ENCODE peak calls at places on chromosomes 16 and 17, in seven cellular contexts. P, K, N, M, U, Q and F are unnamed samples.

GRCh38 chr17:80805032-80805751 is 186.4 kb upstream of the CHMP6 start:
- DNase-seq in P (no peak), K (no peak), N (peak; percentile 5), M (no peak), U (no peak), Q (no peak), F (no peak)

GRCh38 chr17:36514856-36515255 is 19.8 kb downstream of the MYO19 start:
- DNase-seq in P (no peak), K (no peak), N (no peak), M (no peak), U (no peak), Q (no peak), F (no peak)

GRCh38 chr17:27980035-27980434 is 62.4 kb upstream of the NLK start:
- DNase-seq in P (peak; percentile 79), K (no peak), N (no peak), M (no peak), U (peak; percentile 95), Q (peak; percentile 96), F (peak; percentile 71)

GRCh38 chr17:12738624-12739023 is 50.7 kb upstream of the ARHGAP44 start:
- DNase-seq in P (no peak), K (no peak), N (no peak), M (no peak), U (no peak), Q (no peak), F (no peak)

GRCh38 chr17:27572665-27573064 is 58.3 kb upstream of the LGALS9 start:
- DNase-seq in P (peak; percentile 29), K (no peak), N (no peak), M (no peak), U (no peak), Q (no peak), F (no peak)

GRCh38 chr17:12973496-12974318 is 44.1 kb downstream of the ELAC2 start:
- DNase-seq in P (no peak), K (no peak), N (no peak), M (no peak), U (peak; percentile 15), Q (peak; percentile 2), F (no peak)

GRCh38 chr17:4710693-4711634 is 532 bp downstream of the ARRB2 start:
- DNase-seq in P (no peak), K (no peak), N (no peak), M (no peak), U (no peak), Q (no peak), F (no peak)

GRCh38 chr16:56551796-56552738 is 12.8 kb upstream of the MT4 start:
- DNase-seq in P (peak; percentile 12), K (no peak), N (no peak), M (peak; percentile 82), U (no peak), Q (no peak), F (no peak)

GRCh38 chr17:29155235-29155965 is 24.8 kb downstream of the MYO18A start:
- DNase-seq in P (peak; percentile 36), K (no peak), N (peak; percentile 79), M (no peak), U (peak; percentile 64), Q (peak; percentile 48), F (peak; percentile 70)

GRCh38 chr16:23016372-23016771 is 132.9 kb downstream of the USP31 start:
- DNase-seq in P (no peak), K (no peak), N (no peak), M (no peak), U (no peak), Q (no peak), F (no peak)

GRCh38 chr17:12637015-12637414 is 28.7 kb upstream of the MYOCD start:
- DNase-seq in P (peak; percentile 88), K (no peak), N (peak; percentile 77), M (no peak), U (peak; percentile 87), Q (peak; percentile 93), F (peak; percentile 81)

GRCh38 chr17:53313746-53314145 is 509.0 kb upstream of the KIF2B start:
- DNase-seq in P (no peak), K (no peak), N (no peak), M (no peak), U (peak; percentile 1), Q (peak; percentile 39), F (peak; percentile 45)

GRCh38 chr17:28072935-28073533 is 30.6 kb downstream of the NLK start:
- DNase-seq in P (no peak), K (no peak), N (no peak), M (no peak), U (no peak), Q (no peak), F (no peak)

GRCh38 chr17:58330544-58330996 is 2.0 kb upstream of the TSPOAP1 start:
- DNase-seq in P (no peak), K (no peak), N (no peak), M (no peak), U (no peak), Q (no peak), F (no peak)

GRCh38 chr17:59185997-59186396 is 23.8 kb upstream of the SMG8 start:
- DNase-seq in P (no peak), K (no peak), N (no peak), M (no peak), U (no peak), Q (no peak), F (no peak)

GRCh38 chr16:81623365-81624102 is 155.6 kb upstream of the PLCG2 start:
- DNase-seq in P (peak; percentile 62), K (no peak), N (no peak), M (no peak), U (peak; percentile 65), Q (peak; percentile 70), F (no peak)

GRCh38 chr16:22255335-22255734 is 41.9 kb upstream of the POLR3E start:
- DNase-seq in P (no peak), K (no peak), N (no peak), M (no peak), U (no peak), Q (no peak), F (no peak)

GRCh38 chr16:85422124-85422373 is 191.1 kb upstream of the GSE1 start:
- DNase-seq in P (no peak), K (no peak), N (no peak), M (peak; percentile 60), U (no peak), Q (no peak), F (no peak)

GRCh38 chr17:14487068-14487467 is 186.2 kb downstream of the HS3ST3B1 start:
- DNase-seq in P (no peak), K (no peak), N (no peak), M (no peak), U (no peak), Q (no peak), F (no peak)

GRCh38 chr17:14482715-14483114 is 181.8 kb downstream of the HS3ST3B1 start:
- DNase-seq in P (no peak), K (no peak), N (no peak), M (no peak), U (no peak), Q (no peak), F (no peak)

GRCh38 chr17:14481664-14482063 is 180.8 kb downstream of the HS3ST3B1 start:
- DNase-seq in P (no peak), K (no peak), N (no peak), M (no peak), U (no peak), Q (no peak), F (no peak)
- H3K4me3 ChIP-seq in P (no peak overlapping the region), K (no peak overlapping the region), N (no peak overlapping the region), M (no peak overlapping the region), U (no peak overlapping the region), Q (no peak overlapping the region), F (no peak overlapping the region)

GRCh38 chr17:64658931-64659330 is 3.2 kb downstream of the SMURF2 start:
- DNase-seq in P (peak; percentile 83), K (no peak), N (no peak), M (no peak), U (peak; percentile 68), Q (peak; percentile 77), F (no peak)
- H3K4me3 ChIP-seq in P (peak overlapping the region; percentile 39), K (no peak overlapping the region), N (no peak overlapping the region), M (no peak overlapping the region), U (no peak overlapping the region), Q (peak overlapping the region; percentile 12), F (no peak overlapping the region)

DNA sequence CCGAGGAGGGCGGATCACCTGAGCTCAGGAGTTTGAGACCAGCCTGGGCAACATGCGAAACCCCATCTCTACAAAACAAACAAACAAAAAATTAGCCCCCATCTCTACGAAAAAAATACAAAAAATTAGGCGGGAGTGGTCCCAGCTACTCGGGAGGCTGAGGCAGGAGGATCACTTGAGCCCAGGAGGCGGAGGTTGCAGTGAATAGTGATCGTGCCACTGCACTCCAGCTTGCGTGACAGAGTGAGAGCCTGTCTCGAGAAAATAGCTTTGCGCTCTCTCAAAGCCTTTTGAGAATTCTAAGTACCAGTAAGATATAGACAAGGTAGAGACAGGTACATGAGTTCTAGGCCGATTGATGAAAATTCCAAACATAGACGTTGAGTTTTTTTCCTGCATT is 2.0 kb downstream of the SOCS7 start:
- DNase-seq in P (no peak), K (no peak), N (no peak), M (no peak), U (no peak), Q (no peak), F (no peak)
- H3K4me3 ChIP-seq in P (peak overlapping the region; percentile 78), K (peak overlapping the region; percentile 92), N (peak overlapping the region; percentile 94), M (peak overlapping the region; percentile 90), U (no peak overlapping the region), Q (peak overlapping the region; percentile 74), F (no peak overlapping the region)

DNA sequence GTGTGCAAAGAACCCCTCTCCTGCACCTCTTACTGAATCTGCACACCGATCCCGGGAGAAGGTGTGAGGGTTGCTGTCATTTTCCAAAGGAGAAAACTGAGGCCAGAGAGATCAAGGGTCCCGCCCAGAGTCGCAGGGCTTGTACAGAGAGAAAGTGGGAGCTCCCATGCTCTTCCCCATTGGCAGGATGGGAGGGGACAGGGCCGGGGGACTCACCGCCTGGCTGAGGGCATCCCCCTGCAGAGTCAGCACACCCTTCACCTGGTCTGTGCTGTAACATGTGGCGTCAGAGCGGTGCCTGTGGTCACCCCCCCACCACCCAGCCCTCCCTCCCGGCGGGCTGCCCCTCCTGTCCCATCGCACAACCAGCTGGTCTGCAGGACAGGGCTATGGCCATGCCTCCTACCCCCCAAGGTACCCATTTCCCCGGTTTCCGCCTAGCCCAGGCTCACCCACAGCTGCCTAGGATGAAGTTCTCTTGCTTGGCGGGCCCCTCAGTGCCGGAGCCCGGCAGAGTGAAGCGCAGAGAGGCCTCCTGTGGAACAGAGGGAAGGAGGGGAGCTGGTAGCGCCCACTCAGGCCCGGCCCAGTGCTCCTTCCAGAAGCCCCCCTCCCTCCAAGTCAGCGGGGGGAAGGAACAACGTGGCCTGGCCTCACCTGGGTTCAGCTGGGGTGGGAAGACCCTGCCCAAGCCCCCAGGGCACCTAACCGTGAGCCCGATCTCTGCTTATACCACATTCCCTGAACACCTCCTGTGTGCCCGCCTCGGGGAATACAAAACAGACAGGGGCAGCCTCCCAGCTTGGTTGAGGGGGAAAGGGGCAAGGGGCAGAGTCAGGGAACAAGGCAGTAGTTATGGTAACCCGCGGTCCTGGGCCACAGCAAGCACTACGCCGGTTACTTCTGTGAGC is 1.1 kb downstream of the ROGDI start:
- DNase-seq in P (no peak), K (no peak), N (no peak), M (no peak), U (no peak), Q (no peak), F (no peak)
- H3K4me3 ChIP-seq in P (peak overlapping the region; percentile 83), K (peak overlapping the region; percentile 74), N (no peak overlapping the region), M (peak overlapping the region; percentile 86), U (peak overlapping the region; percentile 63), Q (peak overlapping the region; percentile 78), F (peak overlapping the region; percentile 98)

DNA sequence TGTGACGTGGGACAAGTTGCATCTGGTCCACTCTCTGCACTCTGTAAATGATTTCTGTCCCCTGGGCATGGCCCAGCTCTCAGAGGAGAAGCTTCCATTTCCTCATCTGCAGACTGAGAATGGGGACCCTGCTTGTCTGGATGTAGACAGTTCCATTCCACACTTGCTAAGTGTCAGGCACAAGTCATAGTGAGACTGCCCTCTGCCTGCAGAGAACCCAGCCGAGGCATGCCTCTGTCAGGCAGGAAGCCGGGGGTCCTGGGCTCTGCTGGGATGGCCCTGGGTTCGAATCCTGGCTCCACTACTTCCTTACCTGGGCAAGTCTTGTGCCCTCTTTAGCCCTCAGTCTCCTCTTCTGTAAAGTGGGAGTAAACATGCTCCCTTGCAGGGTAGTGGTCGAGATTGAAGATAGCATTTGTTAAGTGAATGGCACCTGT is 4.1 kb downstream of the MAP2K3 start:
- DNase-seq in P (no peak), K (no peak), N (no peak), M (no peak), U (no peak), Q (no peak), F (no peak)
- H3K4me3 ChIP-seq in P (peak overlapping the region; percentile 45), K (peak overlapping the region; percentile 97), N (no peak overlapping the region), M (peak overlapping the region; percentile 97), U (no peak overlapping the region), Q (no peak overlapping the region), F (no peak overlapping the region)